ENCODE peak calls at places on chromosomes 11 and 22, in five cellular contexts. M is upper lobe of right lung, H is OCI-M1, I is NCI-H226, P is AG09309. W is an unnamed sample.

GRCh38 chr11:117337061-117337460 is 9.4 kb downstream of the CEP164 start:
- DNase-seq in P (no peak), I (no peak), M (no peak), H (no peak), W (no peak)

GRCh38 chr11:84358034-84358433 is 1071.9 kb upstream of the CCDC90B start:
- DNase-seq in M (no peak), H (no peak), P (no peak), I (no peak), W (no peak)

GRCh38 chr22:49997932-49998717 is 14.4 kb downstream of the IL17REL start:
- DNase-seq in P (no peak), H (no peak), I (no peak), M (peak), W (no peak)

GRCh38 chr11:115873813-115874212 is 369.6 kb upstream of the CADM1 start:
- DNase-seq in M (no peak), I (no peak), P (no peak), H (peak), W (no peak)

GRCh38 chr11:86798988-86799387 is 1.4 kb upstream of the PRSS23 start:
- DNase-seq in H (no peak), P (peak), M (no peak), I (peak), W (no peak)

GRCh38 chr11:9691865-9692264 is 28.0 kb downstream of the SWAP70 start:
- DNase-seq in M (no peak), H (peak), I (peak), P (no peak), W (no peak)

GRCh38 chr22:25759825-25760231 is 17.8 kb downstream of the MYO18B start:
- DNase-seq in I (peak), M (no peak), H (peak), P (peak), W (no peak)

GRCh38 chr11:75468534-75469340 is 35.7 kb upstream of the KLHL35 start:
- DNase-seq in I (peak), H (peak), P (no peak), M (no peak), W (no peak)

GRCh38 chr22:45600791-45601730 is 70.6 kb upstream of the ATXN10 start:
- DNase-seq in H (no peak), I (peak), P (no peak), M (no peak), W (no peak)

GRCh38 chr11:96215826-96216225 is 127.2 kb downstream of the MAML2 start:
- DNase-seq in H (no peak), M (no peak), I (no peak), P (no peak), W (no peak)

GRCh38 chr11:75204685-75205667 is 35.6 kb upstream of the TPBGL start:
- DNase-seq in M (peak), H (peak), I (peak), P (peak), W (peak)

GRCh38 chr11:76030286-76030685 is 176.0 kb downstream of the WNT11 start:
- DNase-seq in I (no peak), H (no peak), M (no peak), P (no peak), W (no peak)

GRCh38 chr22:17400305-17400704 is 31.0 kb downstream of the CECR2 start:
- DNase-seq in M (no peak), P (no peak), H (no peak), I (no peak), W (no peak)

GRCh38 chr11:122046846-122047245 is 69.2 kb downstream of the BLID start:
- DNase-seq in P (no peak), M (no peak), I (no peak), H (no peak), W (no peak)

GRCh38 chr11:111797145-111797581 is 31.0 kb upstream of the PPP2R1B start:
- DNase-seq in I (peak), M (no peak), H (peak), P (no peak), W (no peak)

GRCh38 chr22:40200795-40201194 is 23.1 kb downstream of the TNRC6B start:
- DNase-seq in P (no peak), I (no peak), M (no peak), H (no peak), W (no peak)

GRCh38 chr11:96393753-96394348 is 4.0 kb downstream of the JRKL start:
- DNase-seq in H (peak), M (no peak), I (no peak), P (no peak), W (peak)

GRCh38 chr22:36741204-36741793 is 34.6 kb downstream of the IFT27 start:
- DNase-seq in H (peak), I (no peak), M (peak), P (no peak), W (peak)

GRCh38 chr22:42702675-42703074 is 18.0 kb downstream of the A4GALT start:
- DNase-seq in M (no peak), P (no peak), I (no peak), H (no peak), W (peak)

GRCh38 chr11:93477684-93478234 is 65.4 kb downstream of the SMCO4 start:
- DNase-seq in H (no peak), M (no peak), P (no peak), I (no peak), W (peak)

GRCh38 chr11:62497132-62497915 is 49.3 kb downstream of the AHNAK start:
- DNase-seq in I (peak), M (no peak), H (peak), P (no peak), W (peak)

GRCh38 chr11:25981998-25982397 is 349.9 kb upstream of the ANO3 start:
- DNase-seq in M (no peak), I (no peak), H (peak), P (peak), W (peak)

GRCh38 chr22:21703684-21704316 is 31.8 kb downstream of the YPEL1 start:
- DNase-seq in P (no peak), I (no peak), H (no peak), M (no peak), W (no peak)

GRCh38 chr11:12693485-12694181 is 19.4 kb downstream of the TEAD1 start:
- DNase-seq in H (no peak), P (peak), I (peak), M (peak), W (no peak)

GRCh38 chr22:33883961-33884808 is 36.1 kb downstream of the LARGE1 start:
- DNase-seq in P (no peak), H (no peak), I (peak), M (no peak), W (no peak)

GRCh38 chr11:10325398-10326079 is 20.7 kb downstream of the ADM start:
- DNase-seq in M (no peak), I (no peak), H (no peak), P (no peak), W (no peak)

GRCh38 chr11:28675183-28675582 is 567.0 kb downstream of the METTL15 start:
- DNase-seq in I (no peak), P (no peak), H (no peak), M (no peak), W (no peak)

GRCh38 chr11:96316869-96317268 is 26.1 kb downstream of the MAML2 start:
- DNase-seq in M (no peak), H (no peak), I (no peak), P (no peak), W (no peak)

GRCh38 chr11:95095858-95096587 is 6.4 kb downstream of the ENDOD1 start:
- DNase-seq in H (no peak), M (no peak), P (no peak), I (no peak), W (no peak)

GRCh38 chr22:35275580-35275979 is 18.3 kb downstream of the HMGXB4 start:
- DNase-seq in P (no peak), I (no peak), M (no peak), H (no peak), W (no peak)

W was measured in iPS-NIHi11.